ENCODE peak calls at places on chromosomes 6 and 20, in six cellular contexts. N, D, A, Y, Z and B are unnamed samples.
A peak's percentile ranks its signal among the peaks of the same experiment; 100 is the strongest.

GRCh38 chr6:87391334-87391733 is 16.4 kb upstream of the CFAP206 start:
- DNase-seq in N (no peak), D (peak; percentile 23), A (peak; percentile 52), Y (no peak), Z (peak; percentile 15), B (no peak)

GRCh38 chr6:7633361-7633760 is 43.4 kb downstream of the SNRNP48 start:
- DNase-seq in N (no peak), D (no peak), A (peak; percentile 70), Y (no peak), Z (no peak), B (no peak)

GRCh38 chr20:4170621-4171537 is 155.5 kb upstream of the RNF24 start:
- DNase-seq in N (no peak), D (peak; percentile 56), A (peak; percentile 71), Y (no peak), Z (no peak), B (no peak)

GRCh38 chr6:113397229-113397628 is 459.9 kb upstream of the MARCKS start:
- DNase-seq in N (no peak), D (no peak), A (peak; percentile 57), Y (no peak), Z (no peak), B (no peak)

GRCh38 chr20:49278036-49278816 is at the start of gene ZNFX1:
- DNase-seq in N (peak; percentile 100), D (peak; percentile 100), A (peak; percentile 99), Y (peak; percentile 100), Z (peak; percentile 93), B (peak; percentile 99)

GRCh38 chr20:14672066-14672465 is 334.7 kb upstream of the FLRT3 start:
- DNase-seq in N (no peak), D (no peak), A (peak; percentile 2), Y (no peak), Z (no peak), B (no peak)

GRCh38 chr20:9955646-9956045 is 79.1 kb upstream of the ANKEF1 start:
- DNase-seq in N (no peak), D (no peak), A (no peak), Y (no peak), Z (no peak), B (no peak)

GRCh38 chr6:39339557-39340555 is 17.4 kb upstream of the KCNK16 start:
- DNase-seq in N (no peak), D (peak; percentile 85), A (no peak), Y (peak; percentile 78), Z (no peak), B (no peak)

GRCh38 chr6:84835340-84835739 is 70.9 kb upstream of the TBX18 start:
- DNase-seq in N (no peak), D (no peak), A (no peak), Y (no peak), Z (no peak), B (no peak)

GRCh38 chr6:168355716-168356522 is 36.3 kb upstream of the DACT2 start:
- DNase-seq in N (no peak), D (peak; percentile 74), A (peak; percentile 87), Y (peak; percentile 82), Z (peak; percentile 66), B (peak; percentile 68)

GRCh38 chr20:1832634-1833033 is 62.6 kb upstream of the SIRPA start:
- DNase-seq in N (peak; percentile 23), D (no peak), A (no peak), Y (no peak), Z (no peak), B (no peak)

GRCh38 chr6:53725791-53726575 is 60.4 kb upstream of the KLHL31 start:
- DNase-seq in N (peak; percentile 72), D (peak; percentile 86), A (peak; percentile 82), Y (peak; percentile 87), Z (peak; percentile 66), B (peak; percentile 82)

GRCh38 chr20:17227199-17227535 is 327 bp downstream of the PCSK2 start:
- DNase-seq in N (no peak), D (peak; percentile 7), A (no peak), Y (peak; percentile 56), Z (no peak), B (no peak)

GRCh38 chr6:136886110-136886509 is 36.0 kb upstream of the SLC35D3 start:
- DNase-seq in N (no peak), D (no peak), A (no peak), Y (no peak), Z (peak; percentile 1), B (no peak)

GRCh38 chr6:293185-294174 is 1.2 kb downstream of the DUSP22 start:
- DNase-seq in N (no peak), D (peak; percentile 47), A (no peak), Y (peak; percentile 74), Z (no peak), B (peak; percentile 59)

GRCh38 chr20:2559641-2560040 is 23.3 kb downstream of the TMC2 start:
- DNase-seq in N (no peak), D (no peak), A (no peak), Y (no peak), Z (no peak), B (no peak)

GRCh38 chr6:113825776-113826175 is 31.4 kb upstream of the MARCKS start:
- DNase-seq in N (peak; percentile 69), D (peak; percentile 97), A (peak; percentile 88), Y (peak; percentile 65), Z (no peak), B (peak; percentile 77)

GRCh38 chr6:110392727-110393126 is 22.6 kb downstream of the DDO start:
- DNase-seq in N (no peak), D (no peak), A (no peak), Y (no peak), Z (no peak), B (no peak)

GRCh38 chr20:21360686-21361085 is 36.6 kb downstream of the NKX2-4 start:
- DNase-seq in N (no peak), D (no peak), A (peak; percentile 24), Y (no peak), Z (no peak), B (no peak)

GRCh38 chr6:151240036-151240685 is 394 bp downstream of the AKAP12 start:
- DNase-seq in N (peak; percentile 61), D (peak; percentile 53), A (peak; percentile 82), Y (peak; percentile 72), Z (peak; percentile 60), B (peak; percentile 72)

GRCh38 chr20:58515240-58516212 is at the start of gene APCDD1L:
- DNase-seq in N (peak; percentile 22), D (no peak), A (peak; percentile 20), Y (no peak), Z (no peak), B (no peak)

GRCh38 chr20:58366866-58367265 is 22.2 kb upstream of the VAPB start:
- DNase-seq in N (no peak), D (no peak), A (no peak), Y (no peak), Z (no peak), B (no peak)

GRCh38 chr6:111427341-111428116 is 55.5 kb downstream of the REV3L start:
- DNase-seq in N (peak; percentile 64), D (no peak), A (peak; percentile 85), Y (no peak), Z (no peak), B (no peak)

GRCh38 chr6:106757722-106758467 is 128.5 kb downstream of the QRSL1 start:
- DNase-seq in N (no peak), D (peak; percentile 50), A (no peak), Y (no peak), Z (no peak), B (no peak)

GRCh38 chr6:156912431-156912830 is 135.3 kb downstream of the ARID1B start:
- DNase-seq in N (no peak), D (no peak), A (no peak), Y (no peak), Z (no peak), B (no peak)

GRCh38 chr6:141290871-141291270 is 841.9 kb upstream of the GJE1 start:
- DNase-seq in N (no peak), D (no peak), A (no peak), Y (no peak), Z (no peak), B (no peak)

GRCh38 chr20:10559266-10559665 is 114.5 kb downstream of the JAG1 start:
- DNase-seq in N (peak; percentile 31), D (no peak), A (no peak), Y (no peak), Z (no peak), B (no peak)

DNA sequence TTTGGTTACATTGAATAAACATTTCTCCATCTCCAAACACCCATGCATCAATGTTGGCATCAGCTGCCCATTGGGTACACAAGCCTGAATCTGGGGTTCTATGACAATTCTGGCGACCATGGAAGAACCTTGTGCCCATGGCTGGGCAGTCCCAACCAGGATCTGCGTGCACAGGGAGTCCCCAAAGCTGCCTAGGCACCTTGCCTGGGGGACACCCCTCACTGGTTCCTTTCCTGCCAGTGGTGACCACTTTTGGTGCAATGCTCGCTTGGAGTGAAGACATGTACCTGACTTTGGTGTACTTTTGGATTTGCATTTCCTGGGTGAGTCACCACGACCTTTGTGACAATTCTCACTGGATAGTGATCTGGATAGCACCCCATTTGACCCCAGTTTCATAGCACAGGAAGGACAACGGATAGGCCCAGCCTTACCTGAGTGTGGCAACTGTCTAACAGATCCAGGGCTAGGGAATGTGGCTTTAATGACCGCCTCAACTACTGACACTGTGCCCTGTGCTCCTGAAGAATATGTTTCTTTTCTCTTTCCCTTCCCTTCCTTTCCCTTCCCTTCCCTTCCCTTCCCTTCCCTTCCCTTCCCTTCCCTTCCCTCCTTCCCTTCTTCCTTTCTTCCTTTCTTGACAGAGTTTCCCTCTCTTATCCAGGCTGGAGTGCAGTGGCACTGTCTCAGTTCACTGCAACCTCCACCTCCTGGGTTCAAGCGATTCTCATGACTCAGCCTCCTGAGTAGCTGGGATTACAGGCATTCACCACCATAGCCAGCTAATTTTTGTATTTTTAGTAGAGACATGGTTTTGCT is 7.1 kb downstream of the SPINT3 start:
- DNase-seq in N (no peak), D (no peak), A (no peak), Y (no peak), Z (no peak), B (no peak)
- H3K27ac ChIP-seq in N (no peak overlapping the region), D (no peak overlapping the region), A (no peak overlapping the region), Y (no peak overlapping the region), Z (no peak overlapping the region), B (no peak overlapping the region)

GRCh38 chr6:3910264-3910663 is 61.1 kb downstream of the FAM50B start:
- DNase-seq in N (no peak), D (no peak), A (no peak), Y (no peak), Z (no peak), B (no peak)
- H3K4me1 ChIP-seq in N (peaks cover 72% of the 10 kb centered on the region), D (peaks cover 75% of the 10 kb centered on the region), A (peaks cover 34% of the 10 kb centered on the region), Y (peaks cover 26% of the 10 kb centered on the region), Z (peaks cover 40% of the 10 kb centered on the region), B (peaks cover 28% of the 10 kb centered on the region)

DNA sequence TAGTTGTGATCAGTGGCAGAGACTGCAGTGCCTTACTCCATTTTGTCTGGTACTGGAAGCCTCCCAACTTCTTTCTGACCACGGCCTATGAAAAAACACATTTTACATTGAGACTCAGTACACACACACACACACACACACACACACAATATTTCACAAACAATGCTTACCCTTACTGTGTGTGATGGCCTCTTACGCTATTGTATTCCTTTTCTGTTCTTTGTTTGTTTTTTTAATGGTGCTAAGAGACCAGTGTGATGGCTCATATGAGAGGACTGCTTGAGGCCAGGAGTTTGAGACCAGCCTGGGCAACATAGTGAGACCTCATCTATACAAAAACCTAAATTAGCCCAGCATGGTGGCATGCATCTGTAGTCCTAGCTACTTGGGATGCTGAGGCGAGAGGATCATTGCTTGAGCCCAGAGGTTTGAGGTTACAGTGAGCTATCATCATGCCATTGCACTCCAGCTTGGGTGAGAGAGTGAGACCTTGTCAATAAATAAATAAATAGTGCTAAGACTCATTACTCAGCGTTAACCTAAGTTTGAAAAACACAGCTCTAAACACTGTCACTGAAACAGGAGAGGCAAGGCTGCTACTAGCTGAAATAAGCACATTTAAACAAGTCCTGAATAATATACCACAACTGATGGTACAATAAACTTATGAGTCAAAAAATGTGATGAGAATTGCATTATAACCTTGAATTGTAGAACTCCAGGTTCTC is 13.7 kb upstream of the RNF8 start:
- DNase-seq in N (peak; percentile 53), D (no peak), A (no peak), Y (no peak), Z (no peak), B (no peak)
- H3K27ac ChIP-seq in N (peak overlapping the region; percentile 35), D (no peak overlapping the region), A (no peak overlapping the region), Y (no peak overlapping the region), Z (no peak overlapping the region), B (no peak overlapping the region)

GRCh38 chr20:50645253-50646068 is 45.9 kb downstream of the RIPOR3 start:
- DNase-seq in N (peak; percentile 97), D (peak; percentile 92), A (peak; percentile 99), Y (peak; percentile 76), Z (peak; percentile 99), B (peak; percentile 71)
- H3K4me1 ChIP-seq in N (peaks cover 25% of the 10 kb centered on the region), D (peaks cover 8% of the 10 kb centered on the region), A (peaks cover 8% of the 10 kb centered on the region), Y (peaks cover 13% of the 10 kb centered on the region), Z (peaks cover 42% of the 10 kb centered on the region), B (peaks cover 4% of the 10 kb centered on the region)